ENCODE peak calls at places on chromosomes 6 and 20, in five cellular contexts. Y is lower lobe of right lung, D is progenitor cell of endocrine pancreas, W is Peyer's patch, F is K562. J is an unnamed sample.

GRCh38 chr20:19275630-19276071 is 63.2 kb downstream of the SLC24A3 start:
- DNase-seq in W (peak; percentile 57), D (no peak), Y (peak; percentile 56), F (no peak), J (no peak)

GRCh38 chr6:112800439-112800838 is 453.3 kb downstream of the RFPL4B start:
- DNase-seq in Y (no peak), D (no peak), F (no peak), W (no peak), J (no peak)

GRCh38 chr6:72787521-72788031 is 165.7 kb downstream of the KCNQ5 start:
- DNase-seq in Y (no peak), W (no peak), D (no peak), F (no peak), J (no peak)

GRCh38 chr20:36034875-36035274 is 66.5 kb downstream of the CNBD2 start:
- DNase-seq in D (no peak), Y (no peak), F (no peak), W (no peak), J (no peak)

GRCh38 chr20:42067174-42067573 is 449.0 kb upstream of the CHD6 start:
- DNase-seq in W (no peak), D (no peak), F (no peak), Y (no peak), J (no peak)

GRCh38 chr20:58661298-58662141 is 10.4 kb downstream of the STX16 start:
- DNase-seq in Y (no peak), D (no peak), F (no peak), W (no peak), J (no peak)

GRCh38 chr20:45791668-45792512 is at the start of the genes DNTTIP1 and WFDC3:
- DNase-seq in F (peak; percentile 93), D (peak; percentile 85), W (peak; percentile 96), Y (peak; percentile 97), J (peak; percentile 96)

GRCh38 chr6:41687501-41688175 is 47.8 kb downstream of the TFEB start:
- DNase-seq in W (peak; percentile 60), Y (peak; percentile 37), F (no peak), D (no peak), J (no peak)

GRCh38 chr6:49453221-49453620 is 9.8 kb downstream of the MMUT start:
- DNase-seq in W (no peak), F (no peak), Y (no peak), D (no peak), J (no peak)
- TF ChIP-seq CTCF in W (peak; percentile 19), F (no peak), Y (peak; percentile 27), D (peak; percentile 58), J (no peak)

DNA sequence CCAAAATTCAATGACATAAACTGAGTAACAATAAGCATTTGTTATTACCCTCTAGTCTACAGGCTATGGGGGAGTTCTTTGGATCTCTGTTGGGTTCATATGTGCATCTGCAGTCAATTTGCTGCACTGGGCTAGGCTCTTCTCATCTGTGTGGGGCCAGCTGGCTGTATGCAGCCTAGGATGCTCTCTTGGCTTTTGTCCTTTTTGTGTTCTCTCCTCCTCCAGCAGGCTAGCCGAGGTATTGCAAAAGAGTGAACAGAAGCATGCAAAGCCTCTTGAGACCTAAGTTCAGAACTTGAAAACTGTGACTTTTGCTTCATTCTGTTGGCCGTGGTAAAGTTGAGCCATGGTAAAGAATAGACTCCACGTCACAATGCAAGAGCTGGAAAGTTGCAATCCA is 62.8 kb upstream of the FOXO3 start:
- DNase-seq in W (no peak), D (no peak), Y (no peak), F (no peak), J (peak; percentile 22)
- TF ChIP-seq CTCF in W (peak; percentile 50), D (peak; percentile 50), Y (peak; percentile 28), F (peak; percentile 36), J (peak; percentile 37)

GRCh38 chr6:1607557-1608221 is 2.0 kb upstream of the FOXC1 start:
- DNase-seq in F (no peak), D (no peak), W (no peak), Y (no peak), J (peak; percentile 23)
- TF ChIP-seq CTCF in F (no peak), D (no peak), W (no peak), Y (no peak), J (no peak)

GRCh38 chr6:31620586-31621319 is at the start of gene PRRC2A:
- DNase-seq in Y (no peak), W (no peak), F (peak; percentile 97), D (peak; percentile 91), J (peak; percentile 97)
- TF ChIP-seq CTCF in Y (no peak), W (no peak), F (no peak), D (no peak), J (no peak)

J was measured in GM10248.